ENCODE peak calls at places on chromosome 19, in ten cellular contexts. I is uterus, T is left ventricle myocardium inferior, Q is ovary, U is upper lobe of left lung, D is GM23338, O is Panc1, H is kidney, Z is right atrium auricular region, M is A549. E is an unnamed sample.

GRCh38 chr19:9785367-9786331 is 17.1 kb upstream of the ZNF846 start:
- DNase-seq in U (peak; percentile 99), T (peak; percentile 97), O (peak; percentile 51), Z (peak; percentile 95), D (peak; percentile 100), H (peak; percentile 99), M (peak; percentile 70), Q (peak; percentile 99), I (peak; percentile 96), E (peak; percentile 99)

GRCh38 chr19:35155441-35155840 is 906 bp downstream of the FXYD5 start:
- DNase-seq in M (no peak), U (no peak), O (no peak), I (no peak), H (no peak), Q (no peak), D (no peak), Z (no peak), T (no peak), E (no peak)

GRCh38 chr19:27705896-27706295 is 1507.1 kb downstream of the UQCRFS1 start:
- DNase-seq in Z (no peak), H (no peak), U (no peak), Q (no peak), M (no peak), T (no peak), O (no peak), D (no peak), I (no peak), E (no peak)

GRCh38 chr19:16118489-16119033 is 6.9 kb downstream of the RAB8A start:
- DNase-seq in D (no peak), M (no peak), U (peak; percentile 58), Z (no peak), Q (no peak), H (no peak), I (no peak), T (no peak), O (no peak), E (peak; percentile 72)

GRCh38 chr19:46687438-46688145 is 26.6 kb upstream of the DACT3 start:
- DNase-seq in I (no peak), H (no peak), O (no peak), T (no peak), U (no peak), D (no peak), Z (no peak), M (no peak), Q (no peak), E (no peak)

GRCh38 chr19:29505034-29505824 is 20.6 kb upstream of the VSTM2B start:
- DNase-seq in I (no peak), M (no peak), H (peak; percentile 55), T (no peak), Q (no peak), D (no peak), O (no peak), U (no peak), Z (no peak), E (no peak)

GRCh38 chr19:39110263-39110967 is 15.2 kb upstream of the PAK4 start:
- DNase-seq in H (no peak), O (peak; percentile 75), I (peak; percentile 49), Z (peak; percentile 65), D (peak; percentile 75), U (peak; percentile 66), M (peak; percentile 95), T (peak; percentile 47), Q (no peak), E (peak; percentile 77)

GRCh38 chr19:35729021-35729420 is 11.2 kb downstream of the KMT2B start:
- DNase-seq in O (no peak), I (no peak), H (no peak), U (no peak), Z (no peak), Q (no peak), T (no peak), M (no peak), D (no peak), E (peak; percentile 61)

GRCh38 chr19:33749016-33749415 is 47.7 kb upstream of the KCTD15 start:
- DNase-seq in Q (no peak), T (no peak), D (no peak), O (no peak), U (no peak), I (no peak), M (no peak), Z (no peak), H (no peak), E (no peak)

GRCh38 chr19:3094638-3095374 is 644 bp downstream of the GNA11 start:
- DNase-seq in I (no peak), D (no peak), T (no peak), O (no peak), H (peak; percentile 81), Q (peak; percentile 48), M (no peak), Z (no peak), U (no peak), E (peak; percentile 68)

DNA sequence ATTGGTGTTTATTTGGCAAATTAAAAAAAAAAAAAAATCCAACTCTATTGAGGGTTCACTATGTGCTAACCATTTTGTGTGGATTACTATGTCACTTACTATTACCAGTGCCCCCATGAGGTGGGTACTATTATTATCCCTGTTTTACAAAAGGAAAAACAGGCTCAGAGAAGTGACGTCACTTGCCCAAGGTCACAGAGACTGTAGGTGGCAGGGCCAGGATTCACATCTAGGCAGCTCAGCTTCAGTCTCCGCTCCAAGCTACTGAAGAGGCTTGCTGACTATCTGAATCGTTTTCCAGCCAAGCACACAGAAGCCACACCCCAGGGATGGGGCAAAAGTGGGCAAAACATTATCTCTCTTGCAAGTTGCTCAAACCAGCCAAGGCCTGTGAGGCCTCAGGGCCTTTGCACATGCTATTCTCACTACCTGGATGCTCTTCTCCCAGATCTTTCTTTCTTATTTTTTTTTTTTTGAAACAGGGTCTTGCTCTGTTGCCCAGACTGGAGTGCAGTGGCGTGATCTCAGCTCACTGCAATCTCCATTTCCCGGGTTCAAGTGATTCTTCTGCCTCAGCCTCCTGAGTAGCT is 4.8 kb upstream of the ANGPTL8 start:
- DNase-seq in Z (no peak), I (no peak), O (no peak), D (no peak), M (no peak), H (no peak), U (no peak), T (no peak), Q (no peak), E (no peak)
- H3K4me1 ChIP-seq in Z (no peaks in the 10 kb centered on the region), I (no peaks in the 10 kb centered on the region), O (no peaks in the 10 kb centered on the region), D (no peaks in the 10 kb centered on the region), M (no peaks in the 10 kb centered on the region), H (no peaks in the 10 kb centered on the region), U (no peaks in the 10 kb centered on the region), T (no peaks in the 10 kb centered on the region), Q (no peaks in the 10 kb centered on the region), E (no peaks in the 10 kb centered on the region)

DNA sequence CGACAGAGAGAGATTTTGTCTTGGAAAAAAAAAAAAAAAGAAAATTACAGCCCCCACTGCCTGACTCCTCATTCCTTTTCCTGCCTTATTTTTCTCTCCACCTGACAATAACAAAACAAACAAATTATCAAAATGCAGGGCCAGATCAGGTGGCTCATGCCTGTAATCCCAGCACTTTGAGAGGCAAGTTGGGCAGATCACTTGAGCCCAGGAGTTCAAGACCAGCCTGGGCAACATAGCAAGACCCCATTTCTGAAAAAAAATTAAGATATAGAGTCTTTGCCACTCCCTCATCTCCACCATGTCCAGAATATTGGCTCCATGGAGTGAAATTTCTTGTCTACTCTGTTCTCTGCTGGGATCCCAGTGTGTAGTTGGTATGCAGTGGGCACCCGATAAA is 7.2 kb downstream of the CERS4 start:
- DNase-seq in Z (no peak), I (no peak), D (no peak), M (no peak), T (no peak), H (no peak), U (no peak), O (no peak), Q (no peak), E (no peak)
- H3K4me3 ChIP-seq in Z (no peak overlapping the region), I (no peak overlapping the region), D (no peak overlapping the region), M (no peak overlapping the region), T (no peak overlapping the region), H (no peak overlapping the region), U (no peak overlapping the region), O (no peak overlapping the region), Q (no peak overlapping the region), E (no peak overlapping the region)

GRCh38 chr19:40270362-40271089 is 14.6 kb downstream of the AKT2 start:
- DNase-seq in Q (no peak), D (peak; percentile 71), T (no peak), I (no peak), Z (no peak), M (no peak), H (peak; percentile 17), U (no peak), O (no peak), E (no peak)
- TF ChIP-seq CTCF in Q (no peak), D (peak; percentile 50), T (peak; percentile 29), I (no peak), Z (no peak), M (no peak), H (no peak), U (no peak), O (no peak), E (peak; percentile 12)

GRCh38 chr19:18506101-18506534 is 15.8 kb downstream of the ELL start:
- DNase-seq in I (no peak), T (peak; percentile 45), H (no peak), M (no peak), Q (no peak), U (no peak), D (no peak), Z (no peak), O (no peak), E (no peak)

GRCh38 chr19:18507021-18507726 is 14.7 kb downstream of the ELL start:
- DNase-seq in Q (no peak), M (no peak), H (no peak), O (no peak), I (no peak), Z (no peak), T (peak; percentile 65), U (no peak), D (no peak), E (no peak)

GRCh38 chr19:18508585-18508984 is 13.3 kb downstream of the ELL start:
- DNase-seq in T (no peak), D (no peak), H (no peak), M (no peak), O (no peak), U (no peak), Z (no peak), Q (no peak), I (no peak), E (no peak)

GRCh38 chr19:18506545-18506944 is 15.3 kb downstream of the ELL start:
- DNase-seq in I (no peak), O (no peak), H (no peak), T (no peak), Z (no peak), D (no peak), U (no peak), M (no peak), Q (no peak), E (no peak)

DNA sequence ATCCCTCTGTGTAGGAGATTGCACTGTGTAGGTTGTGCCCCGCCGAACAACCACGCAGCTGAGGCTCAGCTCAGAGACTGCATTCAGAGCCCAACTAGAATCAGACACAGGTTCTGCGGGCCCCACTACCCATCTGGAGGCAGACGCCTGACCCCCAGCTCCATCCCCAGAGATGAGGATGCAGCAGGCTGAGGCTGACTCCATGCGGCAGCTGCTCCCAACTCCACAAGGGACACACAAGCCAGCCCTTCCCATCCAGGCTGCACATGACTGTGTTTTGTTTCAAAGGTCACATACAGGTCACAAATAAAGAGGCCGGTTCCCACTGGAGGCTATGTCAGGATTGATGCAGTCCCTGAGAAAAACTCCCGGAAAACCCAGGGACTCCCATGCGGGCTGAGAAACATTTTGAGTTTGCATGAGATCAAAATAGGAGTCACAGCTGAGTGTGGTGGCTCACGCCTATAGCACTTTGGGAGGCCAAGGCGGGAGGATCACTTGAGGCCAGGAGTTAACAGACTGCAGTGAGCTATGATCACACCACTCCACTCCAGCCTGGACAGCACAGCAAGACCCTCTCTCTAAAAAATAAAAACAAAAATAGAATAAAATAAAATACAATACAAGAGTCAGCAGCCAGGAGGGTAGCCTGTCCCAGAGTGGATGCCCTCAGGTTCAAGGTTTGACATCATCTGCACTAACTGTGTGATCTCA is 14.0 kb downstream of the ELL start:
- DNase-seq in I (no peak), H (no peak), M (no peak), O (no peak), Q (no peak), U (no peak), T (peak; percentile 55), Z (no peak), D (no peak), E (no peak)
- H3K4me1 ChIP-seq in I (no peaks in the 10 kb centered on the region), H (peaks cover 75% of the 10 kb centered on the region), M (peaks cover 35% of the 10 kb centered on the region), O (peaks cover 21% of the 10 kb centered on the region), Q (peaks cover 48% of the 10 kb centered on the region), U (peaks cover 67% of the 10 kb centered on the region), T (peaks cover 91% of the 10 kb centered on the region), Z (peaks cover 93% of the 10 kb centered on the region), D (no peaks in the 10 kb centered on the region), E (peaks cover 66% of the 10 kb centered on the region)